ENCODE peak calls at places on chromosomes 11 and 22, in five cellular contexts. K, L, V, S and G are unnamed samples.
A peak's percentile ranks its signal among the peaks of the same experiment; 100 is the strongest.

GRCh38 chr22:46010177-46010867 is 33.4 kb upstream of the WNT7B start:
- DNase-seq in V (no peak), L (no peak), S (no peak), K (no peak), G (no peak)

GRCh38 chr11:86118201-86118600 is 49.3 kb upstream of the PICALM start:
- DNase-seq in V (no peak), L (no peak), S (no peak), K (no peak), G (no peak)

GRCh38 chr22:22587577-22588188 is 28.6 kb upstream of the PRAME start:
- DNase-seq in V (no peak), S (no peak), K (no peak), L (no peak), G (no peak)

GRCh38 chr11:859394-860131 is 16.9 kb downstream of the TSPAN4 start:
- DNase-seq in K (no peak), L (peak; percentile 61), S (no peak), V (no peak), G (no peak)

GRCh38 chr22:22721681-22722309 is 77.4 kb downstream of the GGTLC2 start:
- DNase-seq in V (no peak), K (no peak), L (no peak), S (no peak), G (no peak)

GRCh38 chr22:27105142-27106025 is 448.0 kb downstream of the MIAT start:
- DNase-seq in S (no peak), V (no peak), K (no peak), L (no peak), G (no peak)

GRCh38 chr22:29830585-29830984 is 7.5 kb downstream of the ASCC2 start:
- DNase-seq in L (no peak), S (no peak), K (no peak), V (no peak), G (no peak)

GRCh38 chr22:24091551-24092420 is 80.7 kb downstream of the CABIN1 start:
- DNase-seq in K (no peak), L (peak; percentile 33), S (no peak), V (no peak), G (no peak)

GRCh38 chr11:69137148-69137844 is 18.4 kb upstream of the SMIM38 start:
- DNase-seq in K (no peak), V (no peak), S (no peak), L (no peak), G (no peak)

GRCh38 chr22:24976442-24977218 is 24.1 kb downstream of the KIAA1671 start:
- DNase-seq in S (no peak), V (no peak), L (no peak), K (no peak), G (no peak)

GRCh38 chr11:18700375-18700774 is 1.8 kb downstream of the TMEM86A start:
- DNase-seq in V (no peak), S (no peak), L (no peak), K (no peak), G (no peak)

GRCh38 chr11:2212411-2213251 is 41.0 kb upstream of the TH start:
- DNase-seq in V (no peak), L (no peak), S (no peak), K (peak; percentile 9), G (no peak)

GRCh38 chr11:103601230-103601846 is 435.1 kb upstream of the DDI1 start:
- DNase-seq in K (peak; percentile 13), V (peak; percentile 72), S (peak; percentile 42), L (peak; percentile 71), G (no peak)

GRCh38 chr11:126630893-126631292 is 275.4 kb downstream of the ST3GAL4 start:
- DNase-seq in L (no peak), V (no peak), K (no peak), S (no peak), G (no peak)

GRCh38 chr11:61529537-61530225 is 21.1 kb downstream of the LRRC10B start:
- DNase-seq in V (no peak), S (no peak), K (no peak), L (no peak), G (no peak)

GRCh38 chr11:80297808-80298460 is 857.1 kb upstream of the TENM4 start:
- DNase-seq in K (no peak), S (no peak), L (no peak), V (no peak), G (no peak)

GRCh38 chr11:1393038-1393710 is 3.4 kb downstream of the BRSK2 start:
- DNase-seq in L (no peak), V (no peak), S (no peak), K (no peak), G (no peak)

GRCh38 chr11:1049431-1049891 is 12.9 kb upstream of the MUC6 start:
- DNase-seq in V (no peak), K (no peak), L (no peak), S (no peak), G (no peak)

GRCh38 chr11:2126520-2127085 is 12.6 kb downstream of the IGF2 start:
- DNase-seq in L (no peak), K (no peak), V (no peak), S (no peak), G (no peak)

GRCh38 chr11:64372802-64373597 is 14.0 kb downstream of the RPS6KA4 start:
- DNase-seq in V (peak; percentile 94), S (no peak), K (no peak), L (no peak), G (no peak)

GRCh38 chr22:26669060-26669481 is 11.7 kb downstream of the MIAT start:
- DNase-seq in L (peak; percentile 50), S (no peak), V (peak; percentile 59), K (no peak), G (no peak)

GRCh38 chr11:67697846-67698245 is 23.4 kb upstream of the ALDH3B2 start:
- DNase-seq in K (no peak), V (no peak), S (no peak), L (no peak), G (no peak)

GRCh38 chr11:67696998-67697397 is 22.6 kb upstream of the ALDH3B2 start:
- DNase-seq in L (no peak), V (no peak), S (no peak), K (no peak), G (no peak)

GRCh38 chr11:67699521-67699920 is 25.1 kb upstream of the ALDH3B2 start:
- DNase-seq in L (no peak), V (no peak), K (no peak), S (no peak), G (no peak)

GRCh38 chr11:67700141-67700540 is 25.7 kb upstream of the ALDH3B2 start:
- DNase-seq in S (no peak), L (no peak), V (no peak), K (no peak), G (no peak)

GRCh38 chr11:67698247-67698646 is 23.8 kb upstream of the ALDH3B2 start:
- DNase-seq in V (no peak), K (no peak), L (no peak), S (no peak), G (peak; percentile 20)
- TF ChIP-seq CTCF in V (no peak), K (no peak), L (no peak), S (peak; percentile 47), G (peak; percentile 66)

DNA sequence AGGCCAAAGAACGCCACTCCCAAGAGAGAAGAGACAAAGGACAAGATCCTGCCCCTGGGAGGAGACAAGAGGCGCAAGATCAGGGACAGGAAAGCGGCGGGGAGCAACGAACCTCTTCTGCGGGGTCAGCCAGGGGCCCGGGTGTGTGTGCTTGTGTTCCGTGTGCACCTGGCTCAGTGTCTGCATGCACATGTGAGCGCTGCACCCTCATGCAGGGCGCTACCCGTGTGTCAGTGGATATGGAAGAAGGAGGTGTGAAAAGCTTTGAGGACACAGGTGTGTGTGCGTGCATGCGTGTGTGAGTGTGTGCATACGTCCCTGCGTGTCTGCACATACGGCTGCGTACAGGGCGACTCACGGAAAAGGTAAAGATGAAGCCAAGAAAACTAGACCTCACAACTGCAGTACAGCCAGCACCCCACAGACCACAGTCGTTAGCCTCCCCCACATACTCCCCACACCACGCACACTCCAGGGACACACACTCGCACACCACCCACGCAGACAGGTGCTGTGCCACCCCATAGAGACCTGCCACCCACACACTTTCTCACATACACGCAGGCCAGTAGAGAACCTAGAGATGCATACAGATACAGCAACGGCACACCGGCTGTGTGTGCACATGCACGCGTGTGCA is 11.0 kb upstream of the IGSF9B start:
- DNase-seq in S (no peak), V (no peak), K (no peak), L (no peak), G (no peak)
- TF ChIP-seq CTCF in S (no peak), V (no peak), K (no peak), L (no peak), G (no peak)

DNA sequence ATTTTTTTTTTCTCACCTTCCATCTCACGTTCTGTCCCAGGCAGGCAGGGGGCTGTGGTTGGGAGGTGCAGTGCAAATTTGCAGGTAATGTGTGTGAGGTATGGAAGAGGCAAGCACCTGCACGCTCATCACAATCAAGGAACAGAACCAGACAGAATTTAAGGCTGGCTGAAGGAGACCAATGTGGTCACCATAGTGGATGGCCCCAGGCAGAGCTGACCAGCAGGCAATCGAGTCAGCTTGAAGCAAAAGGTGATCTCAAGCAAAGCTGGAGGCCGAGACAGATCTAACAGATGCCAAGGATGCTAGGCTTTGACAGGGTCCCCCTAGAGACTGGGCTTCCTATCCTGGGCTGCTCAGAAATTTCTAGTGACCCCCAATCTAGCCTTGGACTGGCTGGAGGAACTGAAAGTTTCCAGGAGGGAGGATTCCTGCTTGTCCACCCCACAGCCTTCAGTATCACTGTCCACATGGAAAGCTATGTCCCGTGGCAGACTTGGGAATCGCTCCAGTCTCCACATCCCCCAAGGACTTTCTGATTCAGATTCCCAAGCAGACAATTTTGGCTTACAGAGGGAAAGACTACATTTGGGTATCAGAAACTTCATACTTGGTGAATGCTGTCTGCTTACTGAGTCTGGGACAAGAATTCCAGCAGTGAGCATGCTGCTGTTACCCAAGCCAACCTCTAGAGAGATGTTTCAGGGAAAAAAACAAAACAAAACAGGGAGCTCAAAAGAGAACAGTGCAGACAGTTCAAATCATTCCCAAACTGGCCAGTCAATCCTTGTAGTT is 9.0 kb upstream of the MICAL3 start:
- DNase-seq in L (no peak), K (no peak), S (no peak), V (no peak), G (no peak)
- TF ChIP-seq CTCF in L (peak; percentile 13), K (no peak), S (no peak), V (no peak), G (no peak)

GRCh38 chr11:134858783-134859480 is 446.9 kb upstream of the B3GAT1 start:
- DNase-seq in S (no peak), K (no peak), L (no peak), V (no peak), G (no peak)

GRCh38 chr11:134862796-134863195 is 450.8 kb upstream of the B3GAT1 start:
- DNase-seq in S (no peak), V (no peak), L (no peak), K (no peak), G (no peak)

GRCh38 chr11:134863294-134863693 is 451.3 kb upstream of the B3GAT1 start:
- DNase-seq in K (no peak), S (no peak), V (peak; percentile 93), L (no peak), G (no peak)

GRCh38 chr11:134862168-134862567 is 450.1 kb upstream of the B3GAT1 start:
- DNase-seq in V (no peak), L (no peak), S (no peak), K (no peak), G (no peak)

DNA sequence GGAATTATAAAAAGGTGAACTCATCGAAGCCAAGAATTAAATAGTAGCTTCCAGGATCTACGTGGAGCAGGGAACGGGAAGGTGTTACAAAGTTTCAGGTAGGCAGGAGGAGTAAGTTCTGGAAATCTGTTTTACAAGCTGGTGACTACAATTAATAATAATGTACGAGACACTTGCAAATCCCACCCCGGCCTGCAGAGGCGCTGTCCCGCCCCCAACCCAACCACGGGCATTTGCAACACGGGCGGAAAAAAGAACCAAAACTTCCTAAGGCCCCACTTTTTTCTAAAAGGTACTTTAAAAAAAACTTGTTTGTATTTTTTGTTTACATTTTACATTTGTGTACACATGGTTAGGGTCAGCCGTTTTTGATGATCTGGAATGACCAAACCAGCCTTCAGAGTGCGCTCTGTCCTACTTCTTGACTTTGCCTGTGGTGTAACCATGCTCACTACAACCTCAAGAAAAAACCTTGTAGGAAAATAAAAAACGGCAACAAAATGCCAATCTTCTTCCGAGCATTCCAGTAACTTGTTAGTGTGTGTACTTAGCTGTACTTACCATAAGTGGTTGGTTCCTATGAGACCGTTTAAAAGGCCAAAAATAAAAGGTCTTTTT is 449.6 kb upstream of the B3GAT1 start:
- DNase-seq in V (no peak), S (no peak), K (no peak), L (no peak), G (no peak)
- TF ChIP-seq CTCF in V (peak; percentile 10), S (peak; percentile 5), K (peak; percentile 29), L (no peak), G (peak; percentile 51)